ENCODE peak calls at places on chromosomes 11 and 22, in nine cellular contexts. R is IMR-90, Z is AG09319, B is omental fat pad, U is neural crest cell, I is foreskin fibroblast, V is fibroblast of mammary gland, F is endothelial cell, M is GM10248. S is an unnamed sample.

GRCh38 chr11:61002598-61002997 is 31.1 kb downstream of the CD6 start:
- DNase-seq in U (no peak), R (no peak), Z (no peak), M (no peak), F (no peak), V (no peak), B (no peak), I (no peak), S (no peak)

GRCh38 chr11:46695345-46696211 is 4.8 kb downstream of the ARHGAP1 start:
- DNase-seq in I (no peak), V (no peak), F (no peak), R (no peak), Z (no peak), B (no peak), M (no peak), U (no peak), S (no peak)

GRCh38 chr11:35605691-35606090 is 12.6 kb upstream of the FJX1 start:
- DNase-seq in Z (no peak), F (no peak), I (peak; percentile 93), U (no peak), B (no peak), R (peak; percentile 59), V (peak; percentile 90), M (no peak), S (no peak)

GRCh38 chr11:33387996-33388395 is 130.8 kb downstream of the HIPK3 start:
- DNase-seq in F (no peak), I (no peak), M (no peak), B (no peak), V (no peak), Z (no peak), U (no peak), R (no peak), S (no peak)

GRCh38 chr11:56396047-56396446 is 16.4 kb upstream of the OR5AL1 start:
- DNase-seq in M (no peak), F (no peak), R (no peak), V (no peak), B (no peak), U (no peak), I (no peak), Z (no peak), S (no peak)

GRCh38 chr22:33867118-33867863 is 53.0 kb downstream of the LARGE1 start:
- DNase-seq in R (peak; percentile 77), M (no peak), I (peak; percentile 4), Z (peak; percentile 4), B (no peak), V (peak; percentile 78), F (no peak), U (no peak), S (no peak)

GRCh38 chr11:2923446-2924375 is 5.5 kb downstream of the PHLDA2 start:
- DNase-seq in B (no peak), F (no peak), M (no peak), U (no peak), I (peak; percentile 54), R (no peak), Z (no peak), V (no peak), S (no peak)

GRCh38 chr22:33302049-33302545 is 243.9 kb upstream of the SYN3 start:
- DNase-seq in F (peak; percentile 90), M (peak; percentile 78), U (peak; percentile 89), I (peak; percentile 62), V (peak; percentile 69), B (peak; percentile 75), R (peak; percentile 60), Z (peak; percentile 19), S (peak; percentile 20)

GRCh38 chr11:108206969-108207682 is 15.3 kb downstream of the NPAT start:
- DNase-seq in M (no peak), R (no peak), U (no peak), B (no peak), I (no peak), Z (no peak), F (no peak), V (no peak), S (no peak)

GRCh38 chr11:82004537-82005213 is 729.0 kb downstream of the FAM181B start:
- DNase-seq in M (no peak), V (peak; percentile 4), Z (no peak), R (no peak), U (no peak), F (no peak), I (no peak), B (no peak), S (no peak)

GRCh38 chr22:39622881-39623367 is 52.4 kb downstream of the CACNA1I start:
- DNase-seq in R (peak; percentile 9), Z (no peak), I (peak; percentile 22), V (peak; percentile 37), F (peak; percentile 82), U (peak; percentile 74), B (peak; percentile 61), M (peak; percentile 72), S (peak; percentile 67)

GRCh38 chr11:31026315-31026714 is 343.2 kb downstream of the DCDC1 start:
- DNase-seq in I (no peak), V (no peak), F (no peak), U (no peak), R (no peak), B (no peak), Z (no peak), M (no peak), S (no peak)

GRCh38 chr11:8330416-8330815 is 66.7 kb upstream of the LMO1 start:
- DNase-seq in M (no peak), U (no peak), Z (no peak), R (no peak), F (no peak), V (no peak), B (no peak), I (no peak), S (no peak)

GRCh38 chr11:68312117-68312779 is at the start of gene LRP5:
- DNase-seq in F (peak; percentile 38), M (peak; percentile 68), U (no peak), I (peak; percentile 55), V (no peak), Z (no peak), B (no peak), R (peak; percentile 10), S (no peak)

GRCh38 chr11:64778473-64779298 is at the start of gene SF1:
- DNase-seq in F (peak; percentile 98), Z (peak; percentile 99), R (peak; percentile 100), V (peak; percentile 100), I (peak; percentile 100), U (peak; percentile 96), M (peak; percentile 97), B (peak; percentile 92), S (peak; percentile 97)
- TF ChIP-seq CTCF in F (peak; percentile 11), Z (no peak), R (peak; percentile 20), V (no peak), I (no peak), U (no peak), M (no peak), B (no peak), S (no peak)

DNA sequence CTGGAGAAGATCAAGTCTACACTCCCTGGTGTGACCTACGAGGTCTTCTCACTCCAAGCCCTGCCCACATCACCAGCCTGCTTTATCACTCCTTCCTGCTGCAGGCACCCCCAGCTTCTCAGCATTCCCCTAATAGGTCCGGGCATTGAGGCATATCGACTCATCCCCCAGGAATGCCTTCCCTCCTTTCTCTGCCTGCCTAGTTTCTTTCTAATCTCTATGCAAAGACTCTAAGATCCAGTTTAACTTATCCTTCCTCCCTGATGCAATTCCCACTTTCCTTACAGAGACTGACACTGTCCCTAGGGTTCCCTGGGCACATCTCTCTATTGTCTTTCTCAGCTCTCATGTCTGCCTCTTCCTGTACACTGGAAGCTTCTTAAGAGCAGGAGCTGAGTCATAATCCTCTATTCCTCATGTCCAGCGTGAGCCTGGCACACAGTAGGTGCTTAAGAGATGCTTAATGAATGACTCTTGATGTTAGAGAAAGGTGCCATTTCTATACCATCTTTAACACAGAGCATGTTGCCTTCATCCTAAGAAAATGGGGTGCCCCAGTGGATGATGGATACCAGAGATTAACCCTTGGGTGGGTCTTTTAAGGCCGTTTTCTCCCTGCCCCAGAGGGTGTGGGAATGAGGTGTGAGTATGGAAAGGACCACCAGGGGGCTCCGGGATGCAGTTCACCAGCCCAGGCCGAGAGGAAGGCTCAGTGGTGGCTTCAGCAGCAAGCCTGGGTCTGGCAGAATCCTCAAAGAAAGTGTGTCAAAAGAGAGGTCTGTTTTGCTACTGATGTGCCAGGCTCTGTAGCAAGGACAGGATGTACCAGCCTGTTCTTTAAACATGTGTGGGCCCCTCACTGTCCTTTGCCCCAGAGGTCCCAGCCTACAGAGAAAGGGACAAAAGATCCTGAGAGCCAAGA is 34.7 kb downstream of the PARVA start:
- DNase-seq in V (peak; percentile 89), U (peak; percentile 79), M (peak; percentile 30), I (peak; percentile 98), R (peak; percentile 95), B (no peak), F (peak; percentile 82), Z (peak; percentile 88), S (no peak)
- TF ChIP-seq CTCF in V (peak; percentile 85), U (peak; percentile 84), M (peak; percentile 29), I (peak; percentile 83), R (peak; percentile 85), B (no peak), F (peak; percentile 89), Z (peak; percentile 83), S (peak; percentile 12)

GRCh38 chr11:79059171-79059570 is 381.7 kb downstream of the TENM4 start:
- DNase-seq in V (no peak), U (no peak), Z (no peak), I (peak; percentile 58), M (no peak), B (no peak), F (no peak), R (no peak), S (no peak)

GRCh38 chr11:79052539-79052938 is 388.3 kb downstream of the TENM4 start:
- DNase-seq in M (no peak), F (peak; percentile 36), V (no peak), Z (no peak), U (no peak), I (peak; percentile 28), R (no peak), B (no peak), S (no peak)

GRCh38 chr11:79054636-79055035 is 386.2 kb downstream of the TENM4 start:
- DNase-seq in R (peak; percentile 87), B (no peak), Z (no peak), U (no peak), V (peak; percentile 87), F (no peak), I (peak; percentile 68), M (no peak), S (no peak)

GRCh38 chr11:79060081-79060480 is 380.7 kb downstream of the TENM4 start:
- DNase-seq in Z (no peak), R (no peak), I (no peak), U (no peak), F (no peak), V (no peak), B (no peak), M (no peak), S (no peak)

GRCh38 chr11:79055866-79056632 is 384.8 kb downstream of the TENM4 start:
- DNase-seq in F (no peak), M (no peak), U (no peak), B (no peak), I (peak; percentile 91), R (peak; percentile 79), Z (peak; percentile 54), V (peak; percentile 95), S (no peak)
- TF ChIP-seq CTCF in F (no peak), M (no peak), U (no peak), B (no peak), I (no peak), R (no peak), Z (peak; percentile 32), V (peak; percentile 27), S (no peak)

DNA sequence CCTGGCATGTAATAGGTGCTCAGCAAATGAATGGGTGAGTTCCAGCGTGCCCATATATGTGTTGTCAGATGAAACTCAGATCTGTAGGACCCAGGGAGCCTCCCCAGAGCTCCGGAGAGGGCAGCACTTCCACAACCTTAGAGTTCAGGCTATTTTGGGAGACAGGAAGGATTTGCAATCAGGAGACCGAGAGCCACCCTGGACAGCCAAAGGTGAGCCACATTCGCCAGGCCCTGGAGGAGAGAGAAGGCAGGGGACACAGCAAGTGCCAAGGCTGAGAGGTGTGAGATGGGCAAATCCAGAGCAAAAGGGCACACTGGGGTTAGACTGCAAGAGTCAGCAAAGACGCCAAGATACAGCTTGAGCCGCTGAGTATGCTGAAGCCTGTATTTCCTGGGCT is 66.4 kb downstream of the CD82 start:
- DNase-seq in V (no peak), I (no peak), F (no peak), U (no peak), R (no peak), M (peak; percentile 3), Z (no peak), B (peak; percentile 17), S (no peak)
- TF ChIP-seq CTCF in V (no peak), I (no peak), F (no peak), U (no peak), R (no peak), M (no peak), Z (no peak), B (no peak), S (no peak)

S was measured in natural killer cell.